ENCODE peak calls at places on chromosomes 1 and 21, in ten cellular contexts. O is CD4-positive, alpha-beta memory T cell; J is neuronal stem cell; K is aorta; D is H1; F is naive thymus-derived CD4-positive, alpha-beta T cell; P is small intestine; R is body of pancreas; I is MG63; H is sigmoid colon. Q is an unnamed sample. For H3K36me3, the result is how much of the 10 kb centered on the place peaks cover.

GRCh38 chr1:119924948-119925898 is 28.9 kb upstream of the ADAM30 start:
- DNase-seq in O (no peak), J (no peak), K (no peak), D (no peak), F (no peak), P (no peak), R (no peak), I (no peak), H (no peak), Q (no peak)

GRCh38 chr1:59574085-59574484 is 240.7 kb upstream of the HOOK1 start:
- DNase-seq in O (no peak), J (no peak), K (no peak), D (no peak), F (no peak), P (no peak), R (no peak), I (peak), H (no peak), Q (no peak)

GRCh38 chr21:14900058-14900457 is 164.7 kb downstream of the NRIP1 start:
- DNase-seq in O (no peak), J (no peak), K (no peak), D (no peak), F (no peak), P (no peak), R (no peak), I (no peak), H (no peak), Q (no peak)

GRCh38 chr21:32604484-32604883 is 7.7 kb downstream of the CFAP298 start:
- DNase-seq in O (no peak), J (no peak), K (no peak), D (peak), F (no peak), P (no peak), R (no peak), I (no peak), H (no peak), Q (no peak)

GRCh38 chr1:178941849-178942248 is 71.0 kb upstream of the ANGPTL1 start:
- DNase-seq in O (no peak), J (no peak), K (no peak), D (peak), F (no peak), P (no peak), R (no peak), I (peak), H (no peak), Q (no peak)

GRCh38 chr1:187053876-187054275 is 225.1 kb downstream of the PLA2G4A start:
- DNase-seq in O (no peak), J (no peak), K (no peak), D (no peak), F (no peak), P (no peak), R (no peak), I (no peak), H (no peak), Q (no peak)

GRCh38 chr21:33640697-33641338 is 723 bp downstream of the CRYZL1 start:
- DNase-seq in O (peak), J (no peak), K (no peak), D (no peak), F (no peak), P (no peak), R (peak), I (no peak), H (no peak), Q (no peak)

GRCh38 chr1:13699936-13700520 is at the start of gene PRDM2:
- DNase-seq in O (peak), J (peak), K (peak), D (peak), F (peak), P (peak), R (peak), I (peak), H (peak), Q (peak)

GRCh38 chr1:39116116-39116607 is 88.3 kb upstream of the MACF1 start:
- DNase-seq in O (no peak), J (no peak), K (no peak), D (no peak), F (no peak), P (no peak), R (no peak), I (no peak), H (no peak), Q (no peak)

GRCh38 chr1:219324629-219325367 is 151.1 kb downstream of the LYPLAL1 start:
- DNase-seq in O (no peak), J (no peak), K (no peak), D (no peak), F (no peak), P (no peak), R (no peak), I (peak), H (no peak), Q (peak)

GRCh38 chr1:183945432-183946308 is 91.9 kb downstream of the COLGALT2 start:
- DNase-seq in O (no peak), J (peak), K (no peak), D (no peak), F (no peak), P (no peak), R (peak), I (no peak), H (no peak), Q (peak)

GRCh38 chr1:222918746-222919477 is 104.1 kb downstream of the DISP1 start:
- DNase-seq in O (no peak), J (no peak), K (no peak), D (no peak), F (no peak), P (peak), R (no peak), I (no peak), H (no peak), Q (no peak)

GRCh38 chr1:244154882-244155531 is 103.9 kb downstream of the ZBTB18 start:
- DNase-seq in O (no peak), J (peak), K (no peak), D (no peak), F (no peak), P (no peak), R (peak), I (peak), H (peak), Q (peak)

GRCh38 chr1:175218786-175219447 is 26.3 kb upstream of the KIAA0040 start:
- DNase-seq in O (no peak), J (no peak), K (no peak), D (no peak), F (no peak), P (peak), R (no peak), I (no peak), H (no peak), Q (no peak)

DNA sequence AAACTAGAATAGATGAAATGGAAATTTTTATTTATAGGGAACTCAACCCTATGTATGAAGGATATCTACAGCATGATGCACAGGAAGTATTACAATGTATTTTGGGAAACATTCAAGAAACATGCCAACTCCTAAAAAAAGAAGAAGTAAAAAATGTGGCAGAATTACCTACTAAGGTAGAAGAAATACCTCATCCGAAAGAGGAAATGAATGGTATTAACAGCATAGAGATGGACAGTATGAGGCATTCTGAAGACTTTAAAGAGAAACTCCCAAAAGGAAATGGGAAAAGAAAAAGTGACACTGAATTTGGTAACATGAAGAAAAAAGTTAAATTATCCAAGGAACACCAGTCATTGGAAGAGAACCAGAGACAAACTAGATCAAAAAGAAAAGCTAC is 7.9 kb downstream of the USP1 start:
- DNase-seq in O (no peak), J (no peak), K (no peak), D (no peak), F (no peak), P (no peak), R (no peak), I (no peak), H (no peak), Q (no peak)
- H3K36me3 ChIP-seq in O (under half), J (half or more), K (under half), D (under half), F (half or more), P (under half), R (under half), I (half or more), H (under half), Q (half or more)

GRCh38 chr1:10341062-10341600 is 57.7 kb upstream of the PGD start:
- DNase-seq in O (no peak), J (no peak), K (no peak), D (no peak), F (no peak), P (peak), R (no peak), I (no peak), H (no peak), Q (no peak)

GRCh38 chr1:10347109-10347508 is 51.8 kb upstream of the PGD start:
- DNase-seq in O (no peak), J (no peak), K (no peak), D (no peak), F (no peak), P (no peak), R (no peak), I (no peak), H (no peak), Q (no peak)
- H3K36me3 ChIP-seq in O (under half), J (half or more), K (under half), D (under half), F (under half), P (under half), R (under half), I (under half), H (under half), Q (under half)

DNA sequence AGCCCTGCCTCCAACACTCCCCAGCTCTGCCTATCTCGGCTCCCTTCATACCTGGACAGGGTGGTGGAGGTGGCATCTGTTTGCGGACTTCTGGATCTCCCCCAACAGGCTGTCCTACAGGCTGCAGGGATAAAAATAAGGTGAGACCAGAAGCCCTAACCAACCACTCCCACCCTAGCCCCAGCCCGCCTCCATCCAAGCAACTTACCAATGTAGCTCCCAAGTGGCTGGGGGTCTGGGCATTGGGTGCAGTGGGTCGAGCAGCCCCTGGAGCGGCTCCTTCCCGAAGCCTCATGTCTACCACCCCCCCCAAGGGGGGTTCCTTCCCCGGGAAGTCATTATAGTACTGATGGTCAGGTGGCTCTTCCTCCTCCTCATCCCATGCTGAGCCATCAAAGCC is 4.4 kb downstream of the SHC1 start:
- DNase-seq in O (no peak), J (no peak), K (no peak), D (no peak), F (no peak), P (no peak), R (no peak), I (no peak), H (no peak), Q (no peak)
- H3K36me3 ChIP-seq in O (half or more), J (half or more), K (under half), D (under half), F (half or more), P (under half), R (under half), I (half or more), H (under half), Q (half or more)

DNA sequence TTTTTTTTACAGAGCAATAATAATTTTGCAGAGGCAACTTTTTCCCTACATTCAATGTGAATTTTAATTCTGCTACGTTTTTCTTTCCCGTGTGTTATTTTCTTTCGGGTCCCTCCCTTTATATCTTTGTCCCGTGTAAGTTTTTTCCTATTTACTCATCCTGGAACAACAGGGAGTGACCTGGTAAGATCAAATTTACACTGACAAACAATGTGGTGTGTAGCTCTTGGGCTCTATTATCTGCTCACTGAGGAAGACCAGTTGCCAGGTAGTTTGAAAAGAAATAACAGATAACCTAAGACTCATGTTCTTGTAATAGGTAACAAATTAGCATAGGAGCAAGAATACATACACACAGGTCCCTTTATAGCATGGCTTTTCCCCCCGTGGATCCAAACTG is 33.7 kb upstream of the GUCA2A start:
- DNase-seq in O (no peak), J (no peak), K (no peak), D (no peak), F (no peak), P (peak), R (no peak), I (no peak), H (no peak), Q (no peak)
- H3K36me3 ChIP-seq in O (under half), J (half or more), K (under half), D (under half), F (half or more), P (under half), R (under half), I (under half), H (under half), Q (half or more)

GRCh38 chr1:42940851-42941639 is 17.6 kb downstream of the SLC2A1 start:
- DNase-seq in O (no peak), J (no peak), K (peak), D (no peak), F (no peak), P (no peak), R (peak), I (peak), H (no peak), Q (peak)

GRCh38 chr1:42943166-42943565 is 15.5 kb downstream of the SLC2A1 start:
- DNase-seq in O (no peak), J (no peak), K (peak), D (no peak), F (peak), P (peak), R (peak), I (peak), H (peak), Q (no peak)

GRCh38 chr1:42942444-42942843 is 16.2 kb downstream of the SLC2A1 start:
- DNase-seq in O (no peak), J (no peak), K (no peak), D (no peak), F (no peak), P (no peak), R (no peak), I (no peak), H (no peak), Q (no peak)

GRCh38 chr1:42943728-42944127 is 14.9 kb downstream of the SLC2A1 start:
- DNase-seq in O (no peak), J (no peak), K (peak), D (no peak), F (no peak), P (no peak), R (no peak), I (no peak), H (no peak), Q (no peak)

DNA sequence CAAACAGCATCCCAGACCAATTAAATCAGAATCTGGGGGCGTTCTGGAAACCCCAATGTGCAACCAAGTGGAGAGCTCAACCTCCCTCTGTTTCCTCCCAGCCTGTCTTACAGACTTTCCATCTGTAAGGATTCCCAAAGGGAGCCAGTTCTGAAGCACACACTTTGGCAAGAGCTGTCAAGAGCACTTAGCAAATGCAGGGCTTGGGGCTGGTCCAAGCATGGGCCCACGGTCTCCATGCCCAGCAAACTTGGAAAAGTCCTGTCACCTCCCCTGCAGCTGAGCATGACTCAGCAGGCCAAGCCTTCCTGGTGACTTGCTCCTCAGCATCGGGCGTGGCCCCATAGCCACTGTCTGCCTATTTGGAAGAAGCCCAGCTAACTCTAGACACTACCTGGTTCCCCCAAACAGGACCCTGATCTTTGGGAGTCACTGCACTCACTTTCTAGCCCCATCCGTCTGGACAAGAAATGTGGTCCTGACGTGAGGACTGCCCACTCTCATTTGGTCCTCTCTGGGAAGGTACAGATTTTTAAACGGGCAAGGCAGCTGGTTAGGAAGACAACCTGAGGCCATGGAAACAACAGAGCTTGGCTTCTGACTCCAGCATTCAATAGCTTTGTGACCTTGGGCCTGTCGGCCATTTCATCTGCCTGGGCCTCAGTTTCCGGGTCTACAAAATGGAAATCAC is 16.9 kb downstream of the SLC2A1 start:
- DNase-seq in O (no peak), J (no peak), K (peak), D (no peak), F (no peak), P (peak), R (peak), I (peak), H (peak), Q (peak)
- H3K36me3 ChIP-seq in O (under half), J (half or more), K (under half), D (half or more), F (half or more), P (under half), R (under half), I (half or more), H (under half), Q (half or more)

GRCh38 chr21:45283611-45284455 is 3.9 kb downstream of the POFUT2 start:
- DNase-seq in O (no peak), J (no peak), K (no peak), D (no peak), F (no peak), P (no peak), R (no peak), I (no peak), H (peak), Q (no peak)
- H3K36me3 ChIP-seq in O (half or more), J (half or more), K (under half), D (under half), F (half or more), P (under half), R (under half), I (half or more), H (half or more), Q (half or more)

GRCh38 chr1:229529639-229530038 is 21.5 kb upstream of the NUP133 start:
- DNase-seq in O (no peak), J (no peak), K (no peak), D (no peak), F (no peak), P (no peak), R (no peak), I (no peak), H (no peak), Q (no peak)
- H3K36me3 ChIP-seq in O (under half), J (half or more), K (under half), D (under half), F (under half), P (under half), R (under half), I (half or more), H (under half), Q (under half)